ENCODE peak calls at places on chromosomes 3 and 15, in ten cellular contexts. M is endothelial cell; C is T1000; A is mucosa of descending colon; U is nephron progenitor cell; X is anterior cingulate cortex; K is activated CD4-positive, alpha-beta T cell treated with anti-CD3 and anti-CD28 coated beads, Interleukin-2, amount 50 U/mL, for 24 hours; L is mucosa of gallbladder; N is NCI-H345; O is G401. F is an unnamed sample.

GRCh38 chr3:139388961-139389551 is 391 bp downstream of the COPB2 start:
- DNase-seq in M (no peak), C (no peak), A (no peak), U (no peak), X (no peak), K (no peak), L (no peak), N (no peak), O (no peak), F (no peak)

GRCh38 chr3:138400651-138401070 is 33.8 kb upstream of the ESYT3 start:
- DNase-seq in M (no peak), C (no peak), A (no peak), U (no peak), X (no peak), K (no peak), L (no peak), N (no peak), O (no peak), F (no peak)

GRCh38 chr3:174862101-174862500 is 3.0 kb downstream of the NAALADL2 start:
- DNase-seq in M (no peak), C (no peak), A (peak), U (no peak), X (no peak), K (no peak), L (peak), N (no peak), O (peak), F (peak)

GRCh38 chr3:149198611-149199010 is 23.0 kb downstream of the CP start:
- DNase-seq in M (no peak), C (no peak), A (no peak), U (no peak), X (no peak), K (no peak), L (no peak), N (no peak), O (no peak), F (no peak)

GRCh38 chr3:191775451-191776233 is 314.7 kb downstream of the PYDC2 start:
- DNase-seq in M (no peak), C (peak), A (no peak), U (no peak), X (no peak), K (no peak), L (no peak), N (no peak), O (no peak), F (no peak)

GRCh38 chr3:64163019-64163754 is 62.1 kb downstream of the PRICKLE2 start:
- DNase-seq in M (no peak), C (no peak), A (no peak), U (no peak), X (no peak), K (no peak), L (no peak), N (no peak), O (no peak), F (no peak)

GRCh38 chr3:76789262-76789661 is 250.6 kb upstream of the ROBO2 start:
- DNase-seq in M (no peak), C (no peak), A (no peak), U (no peak), X (no peak), K (no peak), L (no peak), N (no peak), O (no peak), F (no peak)

GRCh38 chr15:48029656-48030055 is 91.1 kb upstream of the SLC24A5 start:
- DNase-seq in M (no peak), C (no peak), A (no peak), U (no peak), X (no peak), K (no peak), L (peak), N (no peak), O (peak), F (no peak)

GRCh38 chr3:178404966-178405365 is 131.3 kb upstream of the KCNMB2 start:
- DNase-seq in M (no peak), C (no peak), A (no peak), U (no peak), X (no peak), K (no peak), L (no peak), N (no peak), O (no peak), F (no peak)

GRCh38 chr3:124456506-124456905 is 273.7 kb upstream of the UMPS start:
- DNase-seq in M (no peak), C (no peak), A (no peak), U (no peak), X (no peak), K (no peak), L (no peak), N (no peak), O (no peak), F (no peak)

GRCh38 chr15:39756806-39757522 is 25.7 kb downstream of the FSIP1 start:
- DNase-seq in M (peak), C (no peak), A (no peak), U (peak), X (no peak), K (peak), L (peak), N (peak), O (peak), F (peak)

GRCh38 chr15:67097893-67098740 is 32.7 kb downstream of the SMAD3 start:
- DNase-seq in M (no peak), C (no peak), A (no peak), U (no peak), X (no peak), K (no peak), L (no peak), N (no peak), O (no peak), F (no peak)

GRCh38 chr15:74847462-74847861 is 4.5 kb upstream of the ULK3 start:
- DNase-seq in M (no peak), C (no peak), A (no peak), U (no peak), X (no peak), K (no peak), L (no peak), N (no peak), O (no peak), F (no peak)

GRCh38 chr15:60009581-60010379 is 5.7 kb downstream of the FOXB1 start:
- DNase-seq in M (no peak), C (no peak), A (no peak), U (no peak), X (no peak), K (no peak), L (no peak), N (no peak), O (no peak), F (no peak)

GRCh38 chr15:96035091-96035490 is 295.4 kb upstream of the NR2F2 start:
- DNase-seq in M (no peak), C (no peak), A (no peak), U (no peak), X (no peak), K (no peak), L (no peak), N (no peak), O (peak), F (no peak)

GRCh38 chr15:51093865-51094605 is 671 bp downstream of the TNFAIP8L3 start:
- DNase-seq in M (peak), C (no peak), A (peak), U (peak), X (no peak), K (no peak), L (no peak), N (no peak), O (no peak), F (no peak)

F was measured in NCI-H2107.